ENCODE peak calls at places on chromosomes 5 and 9, in nine cellular contexts. E, S, V, U, O, T, N, L and D are unnamed samples.

GRCh38 chr9:73810585-73811215 is 659.0 kb downstream of the ANXA1 start:
- DNase-seq in U (no peak), S (no peak), T (no peak), E (no peak), L (no peak), N (no peak), O (no peak), V (no peak), D (no peak)

GRCh38 chr9:79685576-79685975 is 113.8 kb downstream of the TLE4 start:
- DNase-seq in S (no peak), L (no peak), U (no peak), V (no peak), E (no peak), T (no peak), N (no peak), O (no peak), D (no peak)

GRCh38 chr5:2709996-2710689 is 41.3 kb downstream of the IRX2 start:
- DNase-seq in E (no peak), U (no peak), L (no peak), S (no peak), N (no peak), O (no peak), T (no peak), V (no peak), D (no peak)

GRCh38 chr5:1388383-1388967 is 43.6 kb upstream of the CLPTM1L start:
- DNase-seq in O (no peak), V (no peak), L (no peak), S (no peak), E (no peak), N (no peak), U (no peak), T (no peak), D (no peak)

GRCh38 chr9:125561497-125562148 is 145.4 kb downstream of the MAPKAP1 start:
- DNase-seq in U (no peak), E (no peak), V (no peak), T (no peak), O (no peak), N (no peak), S (no peak), L (no peak), D (no peak)

GRCh38 chr5:14341571-14342225 is 198.6 kb downstream of the TRIO start:
- DNase-seq in E (no peak), S (no peak), N (peak; percentile 67), V (peak; percentile 37), L (no peak), T (no peak), O (no peak), U (peak; percentile 87), D (no peak)

GRCh38 chr5:111454198-111454606 is 58.1 kb downstream of the STARD4 start:
- DNase-seq in O (peak; percentile 8), U (no peak), S (no peak), N (no peak), T (no peak), E (peak; percentile 14), L (no peak), V (no peak), D (no peak)

GRCh38 chr9:92035687-92036410 is 79.4 kb downstream of the SPTLC1 start:
- DNase-seq in U (no peak), E (no peak), T (no peak), O (no peak), N (no peak), V (no peak), L (no peak), S (no peak), D (peak; percentile 29)

GRCh38 chr5:109805472-109805871 is 115.7 kb downstream of the MAN2A1 start:
- DNase-seq in T (no peak), N (peak; percentile 2), L (no peak), S (no peak), V (no peak), O (no peak), U (peak; percentile 26), E (no peak), D (no peak)

GRCh38 chr5:146877783-146878470 is 630 bp downstream of the PPP2R2B start:
- DNase-seq in S (no peak), E (peak; percentile 26), N (peak; percentile 83), U (peak; percentile 76), L (no peak), V (no peak), T (no peak), O (peak; percentile 53), D (no peak)

GRCh38 chr9:125416517-125416916 is 154.9 kb downstream of the GAPVD1 start:
- DNase-seq in L (no peak), E (no peak), O (no peak), V (no peak), S (no peak), U (no peak), N (no peak), T (no peak), D (no peak)

GRCh38 chr9:130701059-130702022 is 7.8 kb downstream of the EXOSC2 start:
- DNase-seq in V (peak; percentile 77), N (peak; percentile 73), S (peak; percentile 71), L (no peak), T (peak; percentile 82), O (peak; percentile 44), E (peak; percentile 60), U (peak; percentile 94), D (peak; percentile 82)

GRCh38 chr9:115522928-115523327 is 405.0 kb upstream of the TNC start:
- DNase-seq in N (no peak), L (no peak), V (no peak), O (no peak), E (no peak), S (no peak), T (no peak), U (no peak), D (no peak)

GRCh38 chr9:111891910-111892499 is 4.6 kb upstream of the UGCG start:
- DNase-seq in T (peak; percentile 82), O (no peak), E (peak; percentile 32), V (no peak), S (peak; percentile 75), U (no peak), N (no peak), L (no peak), D (peak; percentile 79)

GRCh38 chr5:174533771-174534221 is 190.6 kb upstream of the MSX2 start:
- DNase-seq in U (no peak), N (no peak), L (no peak), T (no peak), S (peak; percentile 83), O (no peak), E (peak; percentile 39), V (peak; percentile 80), D (no peak)

GRCh38 chr9:89309608-89310485 is 1.1 kb upstream of the CKS2 start:
- DNase-seq in O (no peak), V (peak; percentile 6), U (peak; percentile 10), T (no peak), N (no peak), L (no peak), S (peak; percentile 45), E (no peak), D (peak; percentile 59)

GRCh38 chr9:108160039-108160438 is 670.5 kb upstream of the KLF4 start:
- DNase-seq in T (no peak), N (no peak), O (no peak), U (no peak), E (no peak), V (no peak), S (no peak), L (no peak), D (no peak)

GRCh38 chr5:42217791-42218190 is 205.4 kb upstream of the GHR start:
- DNase-seq in L (no peak), E (no peak), V (no peak), N (no peak), U (no peak), O (no peak), S (no peak), T (no peak), D (no peak)

GRCh38 chr5:10507575-10508024 is 56.3 kb upstream of the ANKRD33B start:
- DNase-seq in N (no peak), E (peak; percentile 98), U (no peak), S (peak; percentile 39), V (no peak), L (no peak), O (no peak), T (no peak), D (no peak)

GRCh38 chr5:110653231-110653970 is 73.1 kb downstream of the TMEM232 start:
- DNase-seq in S (no peak), O (no peak), E (no peak), L (no peak), U (no peak), V (no peak), N (no peak), T (no peak), D (no peak)

GRCh38 chr5:119285070-119285916 is 70.5 kb upstream of the TNFAIP8 start:
- DNase-seq in O (no peak), V (no peak), L (no peak), T (no peak), U (no peak), S (no peak), E (no peak), N (no peak), D (no peak)

GRCh38 chr5:148391422-148391821 is 7.7 kb downstream of the FBXO38 start:
- DNase-seq in N (no peak), E (no peak), S (no peak), V (no peak), T (no peak), O (no peak), L (no peak), U (no peak), D (no peak)

GRCh38 chr9:91771864-91772263 is 178.2 kb downstream of the ROR2 start:
- DNase-seq in O (no peak), T (no peak), L (no peak), N (no peak), V (no peak), S (no peak), E (no peak), U (no peak), D (no peak)

GRCh38 chr9:14346826-14347407 is 33.0 kb upstream of the NFIB start:
- DNase-seq in T (no peak), E (no peak), O (peak; percentile 20), V (no peak), L (no peak), N (peak; percentile 78), S (no peak), U (peak; percentile 52), D (no peak)

GRCh38 chr5:170405822-170406221 is 16.7 kb upstream of the KCNMB1 start:
- DNase-seq in S (no peak), N (no peak), T (no peak), U (no peak), O (no peak), L (no peak), V (peak; percentile 73), E (no peak), D (no peak)

GRCh38 chr9:17793713-17794622 is 215.1 kb downstream of the SH3GL2 start:
- DNase-seq in T (no peak), V (no peak), O (no peak), N (no peak), S (peak; percentile 27), E (no peak), L (no peak), U (peak; percentile 31), D (no peak)

GRCh38 chr5:159330131-159330530 is at the start of gene IL12B:
- DNase-seq in T (no peak), L (no peak), E (no peak), O (no peak), V (no peak), U (no peak), N (no peak), S (no peak), D (no peak)

GRCh38 chr5:17185776-17186175 is 31.7 kb upstream of the BASP1 start:
- DNase-seq in E (no peak), U (no peak), S (no peak), V (peak; percentile 76), N (no peak), L (no peak), T (no peak), O (no peak), D (no peak)

GRCh38 chr5:98750693-98751092 is 22.8 kb upstream of the RGMB start:
- DNase-seq in N (no peak), V (peak; percentile 51), O (no peak), L (no peak), E (no peak), S (no peak), U (no peak), T (no peak), D (no peak)

GRCh38 chr5:157918811-157919742 is 60.1 kb upstream of the CLINT1 start:
- DNase-seq in T (peak; percentile 33), U (no peak), S (peak; percentile 92), E (no peak), O (no peak), V (no peak), L (no peak), N (no peak), D (peak; percentile 79)

GRCh38 chr5:27516437-27516836 is 478.1 kb upstream of the CDH9 start:
- DNase-seq in O (no peak), V (peak; percentile 45), L (no peak), U (no peak), E (no peak), S (no peak), T (no peak), N (no peak), D (no peak)